ENCODE peak calls at places on chromosomes 11 and 22, in nine cellular contexts. I is RWPE2, A is astrocyte of the cerebellum, H is WERI-Rb-1, S is colonic mucosa, F is left ventricle myocardium inferior, K is transverse colon, T is A549, U is RWPE1. L is an unnamed sample.

GRCh38 chr11:130051077-130051476 is 18.6 kb upstream of the APLP2 start:
- DNase-seq in I (no peak), A (no peak), H (no peak), S (no peak), F (no peak), K (no peak), T (no peak), U (no peak), L (no peak)

GRCh38 chr11:90846628-90847027 is 623.8 kb upstream of the CHORDC1 start:
- DNase-seq in I (no peak), A (no peak), H (no peak), S (no peak), F (no peak), K (no peak), T (no peak), U (no peak), L (no peak)

GRCh38 chr11:14898286-14899086 is 6.5 kb upstream of the CYP2R1 start:
- DNase-seq in I (no peak), A (no peak), H (no peak), S (no peak), F (no peak), K (no peak), T (no peak), U (no peak), L (no peak)

GRCh38 chr11:17421781-17422180 is 33.3 kb upstream of the KCNJ11 start:
- DNase-seq in I (no peak), A (no peak), H (no peak), S (no peak), F (no peak), K (no peak), T (no peak), U (no peak), L (no peak)

GRCh38 chr22:42994917-42995562 is 19.9 kb downstream of the PACSIN2 start:
- DNase-seq in I (no peak), A (peak), H (no peak), S (peak), F (no peak), K (peak), T (peak), U (peak), L (no peak)

GRCh38 chr22:41772198-41772597 is 28.3 kb upstream of the CCDC134 start:
- DNase-seq in I (no peak), A (no peak), H (no peak), S (no peak), F (no peak), K (no peak), T (no peak), U (no peak), L (no peak)

GRCh38 chr11:117959438-117960149 is 26.6 kb upstream of the IL10RA start:
- DNase-seq in I (no peak), A (no peak), H (no peak), S (no peak), F (no peak), K (no peak), T (no peak), U (no peak), L (no peak)

GRCh38 chr11:923691-924405 is 1.8 kb upstream of the AP2A2 start:
- DNase-seq in I (no peak), A (no peak), H (no peak), S (no peak), F (no peak), K (no peak), T (no peak), U (no peak), L (no peak)

GRCh38 chr11:46537851-46538295 is 56.0 kb downstream of the AMBRA1 start:
- DNase-seq in I (no peak), A (peak), H (peak), S (peak), F (peak), K (peak), T (peak), U (peak), L (no peak)

GRCh38 chr11:66694056-66694410 is 16.3 kb upstream of the RBM4B start:
- DNase-seq in I (no peak), A (no peak), H (no peak), S (no peak), F (no peak), K (no peak), T (no peak), U (no peak), L (peak)

GRCh38 chr11:65579291-65579690 is 3.4 kb downstream of the EHBP1L1 start:
- DNase-seq in I (no peak), A (no peak), H (no peak), S (no peak), F (no peak), K (peak), T (no peak), U (no peak), L (no peak)

GRCh38 chr11:101583180-101584128 is at the start of gene TRPC6:
- DNase-seq in I (peak), A (no peak), H (peak), S (no peak), F (peak), K (peak), T (peak), U (peak), L (peak)

GRCh38 chr11:123829745-123830144 is 23.6 kb upstream of the OR6M1 start:
- DNase-seq in I (no peak), A (no peak), H (no peak), S (no peak), F (no peak), K (no peak), T (no peak), U (no peak), L (no peak)

GRCh38 chr22:35463231-35463933 is 63.4 kb downstream of the MCM5 start:
- DNase-seq in I (no peak), A (no peak), H (no peak), S (no peak), F (no peak), K (no peak), T (no peak), U (no peak), L (no peak)

GRCh38 chr11:1997755-1998154 is at the start of gene H19:
- DNase-seq in I (no peak), A (no peak), H (no peak), S (no peak), F (no peak), K (no peak), T (no peak), U (no peak), L (no peak)

GRCh38 chr22:20552913-20553401 is 45.5 kb downstream of the MED15 start:
- DNase-seq in I (no peak), A (no peak), H (no peak), S (peak), F (no peak), K (no peak), T (no peak), U (no peak), L (peak)

GRCh38 chr22:21102659-21103267 is 57.0 kb downstream of the LRRC74B start:
- DNase-seq in I (no peak), A (no peak), H (peak), S (peak), F (peak), K (peak), T (peak), U (no peak), L (peak)

GRCh38 chr22:48827228-48827810 is 1000.4 kb downstream of the BRD1 start:
- DNase-seq in I (no peak), A (peak), H (no peak), S (no peak), F (no peak), K (no peak), T (no peak), U (no peak), L (peak)

GRCh38 chr11:109864834-109865557 is 228.2 kb upstream of the ZC3H12C start:
- DNase-seq in I (no peak), A (no peak), H (no peak), S (no peak), F (no peak), K (no peak), T (no peak), U (no peak), L (no peak)

GRCh38 chr11:109862808-109863207 is 230.4 kb upstream of the ZC3H12C start:
- DNase-seq in I (no peak), A (no peak), H (no peak), S (no peak), F (no peak), K (no peak), T (no peak), U (no peak), L (no peak)

GRCh38 chr11:109864161-109864661 is 229.0 kb upstream of the ZC3H12C start:
- DNase-seq in I (no peak), A (peak), H (no peak), S (no peak), F (no peak), K (no peak), T (no peak), U (no peak), L (no peak)

GRCh38 chr11:109867784-109868183 is 225.4 kb upstream of the ZC3H12C start:
- DNase-seq in I (no peak), A (no peak), H (no peak), S (no peak), F (no peak), K (no peak), T (no peak), U (no peak), L (no peak)

DNA sequence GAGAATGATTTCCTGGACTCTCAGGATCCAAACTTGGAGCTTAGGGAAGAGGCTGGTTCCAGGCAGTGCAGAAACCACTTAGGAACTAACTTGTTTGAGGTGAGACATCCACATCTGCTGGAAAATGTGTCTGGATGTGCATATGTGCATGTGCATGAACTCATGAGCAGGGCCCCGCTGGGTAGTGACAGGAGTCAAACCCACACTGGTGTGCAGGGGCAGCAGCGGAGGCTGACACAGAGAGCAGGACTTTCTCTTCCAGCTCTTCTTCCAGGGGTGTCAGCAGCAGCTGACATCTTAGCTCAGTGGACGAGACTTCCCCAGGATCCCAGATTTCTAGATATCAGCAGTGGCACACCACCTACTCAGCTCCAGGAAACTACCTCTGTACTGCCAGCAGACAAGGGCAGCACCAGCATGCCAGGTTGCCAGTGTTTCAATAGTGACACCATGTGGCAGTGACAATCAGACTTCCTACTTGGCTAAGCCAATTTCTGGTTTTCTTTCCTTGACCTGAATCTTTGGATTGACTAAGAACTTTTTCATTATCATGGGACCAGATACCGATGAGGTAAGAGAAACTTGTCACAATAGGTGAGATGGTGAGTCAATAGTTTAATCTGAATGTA is 227.5 kb upstream of the ZC3H12C start:
- DNase-seq in I (no peak), A (no peak), H (peak), S (peak), F (peak), K (no peak), T (no peak), U (no peak), L (peak)
- TF ChIP-seq CTCF in I (no peak), A (no peak), H (peak), S (peak), F (peak), K (no peak), T (peak), U (no peak), L (peak)

DNA sequence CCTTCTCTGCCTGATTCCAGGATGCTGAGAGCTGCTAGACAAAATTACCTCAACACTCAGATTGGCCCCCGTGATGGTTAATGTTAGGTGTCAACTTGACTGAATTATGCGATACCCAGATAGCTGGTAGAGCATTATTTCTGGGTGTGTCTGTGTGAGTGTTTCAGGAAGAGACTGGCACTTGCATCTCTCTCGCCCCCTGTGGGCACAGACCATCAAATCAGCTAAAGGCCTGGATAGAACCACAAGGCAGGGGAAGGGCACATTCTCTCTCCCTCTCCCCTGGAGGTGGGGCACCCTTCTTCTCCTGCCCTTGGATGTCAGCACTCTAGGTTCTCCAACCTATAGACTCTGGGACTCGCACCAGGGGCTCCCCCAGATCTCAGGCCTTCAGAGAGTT is 79.7 kb downstream of the KIRREL3 start:
- DNase-seq in I (no peak), A (no peak), H (no peak), S (no peak), F (no peak), K (no peak), T (no peak), U (no peak), L (no peak)
- TF ChIP-seq CTCF in I (no peak), A (no peak), H (peak), S (no peak), F (no peak), K (no peak), T (no peak), U (no peak), L (peak)

GRCh38 chr11:84249344-84250135 is 963.4 kb upstream of the CCDC90B start:
- DNase-seq in I (no peak), A (no peak), H (no peak), S (no peak), F (no peak), K (no peak), T (no peak), U (no peak), L (no peak)
- TF ChIP-seq CTCF in I (no peak), A (no peak), H (no peak), S (no peak), F (no peak), K (no peak), T (no peak), U (no peak), L (no peak)

DNA sequence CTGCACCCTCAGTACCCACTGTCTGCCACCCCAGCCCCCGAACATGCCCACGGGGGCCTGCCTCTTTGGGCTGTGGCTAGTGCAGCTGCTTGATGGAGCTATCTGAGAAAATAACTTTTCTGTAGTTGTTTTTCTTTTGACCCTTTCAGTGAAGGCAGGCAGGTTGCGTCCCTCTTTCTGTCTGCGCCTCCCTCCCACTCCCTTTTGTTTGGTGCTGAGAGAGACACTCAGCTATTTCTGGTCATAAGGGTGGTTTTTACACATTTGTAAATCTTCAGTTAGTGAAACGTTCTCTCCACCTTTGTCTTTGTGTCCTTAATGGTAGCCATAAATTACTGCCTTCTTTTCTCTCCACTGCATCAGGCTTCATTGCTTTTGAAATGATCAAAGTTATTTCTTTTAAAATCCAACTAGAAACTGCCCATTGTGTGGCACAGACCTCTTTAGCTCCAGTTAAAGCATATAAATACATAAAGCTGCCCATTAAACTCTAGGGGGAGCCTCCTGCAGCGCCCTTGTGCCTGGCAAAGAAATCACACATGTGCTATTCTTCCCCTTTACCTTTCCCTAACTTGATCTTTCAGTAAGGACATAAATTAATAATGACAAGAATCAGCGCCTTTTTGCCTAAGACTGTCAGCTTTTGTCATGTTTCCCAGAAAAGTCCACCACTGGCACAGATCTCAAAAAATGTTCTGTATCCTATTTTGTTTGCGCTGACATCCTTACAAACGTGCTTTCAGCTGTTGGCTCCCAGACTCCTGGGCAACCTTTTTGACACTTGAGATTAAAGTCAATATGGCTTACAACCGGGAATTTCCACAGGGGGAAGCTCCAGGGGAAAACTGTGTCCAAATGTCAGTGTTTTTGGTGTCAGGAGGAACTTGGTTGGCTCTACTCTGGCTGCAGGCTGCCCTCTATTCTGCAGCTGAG is 1.7 kb upstream of the SCUBE2 start:
- DNase-seq in I (no peak), A (no peak), H (peak), S (no peak), F (no peak), K (no peak), T (no peak), U (no peak), L (no peak)
- TF ChIP-seq CTCF in I (peak), A (peak), H (peak), S (no peak), F (peak), K (no peak), T (peak), U (peak), L (peak)

DNA sequence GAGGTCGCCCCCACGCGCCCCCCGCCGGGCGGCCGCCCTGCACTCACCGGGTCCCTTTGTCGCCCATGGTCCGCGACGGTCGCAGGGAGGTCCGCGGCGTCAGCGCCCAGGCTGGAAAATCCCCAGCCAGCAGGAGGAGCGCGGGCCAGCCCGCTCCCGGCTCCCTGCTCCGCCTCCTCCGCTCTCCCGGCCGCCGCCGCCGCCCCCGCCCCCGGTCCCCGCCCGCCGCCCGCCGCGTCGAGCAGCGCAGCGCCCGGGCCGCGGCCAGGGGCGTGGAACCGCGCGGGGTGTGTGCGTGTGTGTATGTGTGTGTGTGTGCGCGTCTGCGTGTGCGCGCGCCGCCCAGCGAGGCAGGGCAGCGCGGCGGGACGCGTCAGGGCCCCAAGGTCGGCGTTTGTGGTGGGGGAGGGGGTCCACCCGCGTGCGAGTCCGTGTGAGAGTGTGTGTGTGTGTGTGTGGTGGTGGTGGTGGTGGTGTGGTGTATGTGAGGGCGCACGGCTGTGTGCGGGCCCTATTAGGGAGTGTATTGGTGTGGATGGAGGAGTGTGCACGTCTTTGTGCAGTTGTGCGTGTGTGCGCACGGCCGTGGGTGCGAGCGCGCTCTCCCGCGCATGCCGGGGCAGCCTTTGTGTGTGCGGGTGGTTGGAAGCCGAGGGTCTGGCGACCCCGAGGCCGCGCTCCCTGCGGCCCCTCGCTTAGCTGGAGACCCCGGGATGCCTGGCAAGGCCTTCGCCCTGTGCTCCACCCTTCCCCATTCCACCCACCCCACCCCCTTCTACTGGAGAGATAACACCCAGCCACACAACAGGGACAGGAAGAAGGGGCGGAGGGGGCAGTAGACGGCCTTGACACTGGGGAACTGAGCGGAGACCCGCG is at the start of gene ARRB1:
- DNase-seq in I (no peak), A (no peak), H (peak), S (peak), F (peak), K (peak), T (peak), U (peak), L (no peak)
- TF ChIP-seq CTCF in I (no peak), A (no peak), H (peak), S (no peak), F (peak), K (no peak), T (no peak), U (no peak), L (no peak)

DNA sequence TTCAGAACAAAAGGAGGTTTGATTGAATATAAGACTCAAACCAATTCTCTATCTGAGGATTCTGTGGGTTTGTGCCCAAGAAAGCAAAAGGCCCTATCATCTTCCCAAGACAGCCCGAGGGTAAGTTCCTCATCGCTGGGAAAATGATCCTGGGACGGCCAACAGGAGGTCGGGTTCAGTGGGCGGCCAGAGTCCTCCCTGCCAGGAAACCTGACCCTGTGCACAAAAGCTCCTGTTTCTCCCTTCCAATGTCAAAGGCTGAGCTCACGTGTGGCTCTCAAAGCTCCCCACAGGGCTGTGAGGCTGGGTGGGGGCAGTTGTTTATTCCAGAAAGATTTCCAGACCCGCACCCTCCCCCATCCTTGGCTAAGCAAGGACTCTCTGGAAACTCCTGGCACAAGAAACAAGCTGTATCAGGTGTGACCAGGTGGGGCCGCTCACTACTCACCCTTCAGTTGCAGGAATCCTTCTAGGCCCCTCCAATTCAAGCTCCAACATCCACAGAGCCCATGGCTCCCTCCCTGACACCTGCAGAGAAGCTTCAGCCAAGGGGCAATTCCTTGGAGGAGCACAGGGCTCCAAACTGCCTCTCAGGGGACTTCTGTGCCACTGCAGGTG is 131.9 kb downstream of the SHANK2 start:
- DNase-seq in I (no peak), A (no peak), H (peak), S (peak), F (no peak), K (peak), T (peak), U (peak), L (no peak)
- TF ChIP-seq CTCF in I (peak), A (no peak), H (peak), S (no peak), F (no peak), K (peak), T (peak), U (peak), L (peak)

DNA sequence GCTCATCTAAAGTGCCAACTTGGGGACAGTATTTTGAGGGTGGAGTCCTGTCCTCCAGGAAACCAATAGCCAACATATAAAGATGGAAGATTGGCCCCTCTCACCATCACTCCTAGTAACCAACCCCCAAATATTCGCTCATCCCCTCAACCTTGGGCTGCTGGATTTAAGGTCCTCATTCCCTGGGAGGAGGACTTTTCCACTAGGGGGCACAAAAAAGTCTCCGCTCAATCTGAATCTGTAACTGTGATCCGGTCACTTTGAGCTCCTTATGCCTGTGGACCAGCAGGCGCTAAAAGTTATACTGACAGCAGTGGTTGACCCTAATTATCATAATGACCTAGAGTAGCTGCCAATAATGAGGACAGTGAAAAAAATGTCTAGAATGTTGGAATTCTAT is 20.5 kb upstream of the CLPB start:
- DNase-seq in I (no peak), A (no peak), H (no peak), S (no peak), F (no peak), K (no peak), T (no peak), U (no peak), L (no peak)
- TF ChIP-seq CTCF in I (no peak), A (peak), H (peak), S (no peak), F (no peak), K (no peak), T (peak), U (no peak), L (peak)